ENCODE peak calls at places on chromosomes 16 and 17, in six cellular contexts. E is lower lobe of right lung, A is brain microvascular endothelial cell, L is transverse colon, X is breast epithelium, Y is AG04450. N is an unnamed sample.

GRCh38 chr16:50261160-50261706 is 5.1 kb upstream of the ADCY7 start:
- DNase-seq in E (no peak), A (no peak), X (no peak), L (no peak), Y (no peak), N (no peak)

GRCh38 chr17:73787036-73787720 is 142.9 kb upstream of the SDK2 start:
- DNase-seq in Y (no peak), X (no peak), L (no peak), A (no peak), E (no peak), N (no peak)

GRCh38 chr17:51731941-51732722 is 426.4 kb downstream of the CA10 start:
- DNase-seq in E (no peak), Y (no peak), X (no peak), L (no peak), A (no peak), N (no peak)

GRCh38 chr17:27597188-27597580 is 33.8 kb upstream of the LGALS9 start:
- DNase-seq in Y (no peak), A (no peak), L (no peak), X (no peak), E (no peak), N (no peak)

GRCh38 chr17:74923538-74924249 is 379 bp upstream of the OTOP2 start:
- DNase-seq in A (peak), Y (no peak), L (peak), E (peak), X (peak), N (no peak)

GRCh38 chr17:77233635-77234334 is 93.0 kb downstream of the SEC14L1 start:
- DNase-seq in L (peak), Y (peak), A (peak), E (peak), X (no peak), N (peak)

GRCh38 chr16:4675864-4676786 is 17.2 kb upstream of the NUDT16L1 start:
- DNase-seq in E (no peak), X (no peak), A (no peak), Y (no peak), L (peak), N (no peak)

GRCh38 chr16:30853758-30854157 is 40.1 kb downstream of the BCL7C start:
- DNase-seq in E (no peak), L (no peak), X (no peak), A (no peak), Y (no peak), N (peak)

GRCh38 chr17:69608808-69609494 is 194.5 kb downstream of the MAP2K6 start:
- DNase-seq in E (no peak), X (no peak), Y (peak), A (peak), L (no peak), N (peak)

GRCh38 chr17:2855063-2855600 is 58.9 kb downstream of the RAP1GAP2 start:
- DNase-seq in A (no peak), E (no peak), L (no peak), Y (no peak), X (no peak), N (no peak)

DNA sequence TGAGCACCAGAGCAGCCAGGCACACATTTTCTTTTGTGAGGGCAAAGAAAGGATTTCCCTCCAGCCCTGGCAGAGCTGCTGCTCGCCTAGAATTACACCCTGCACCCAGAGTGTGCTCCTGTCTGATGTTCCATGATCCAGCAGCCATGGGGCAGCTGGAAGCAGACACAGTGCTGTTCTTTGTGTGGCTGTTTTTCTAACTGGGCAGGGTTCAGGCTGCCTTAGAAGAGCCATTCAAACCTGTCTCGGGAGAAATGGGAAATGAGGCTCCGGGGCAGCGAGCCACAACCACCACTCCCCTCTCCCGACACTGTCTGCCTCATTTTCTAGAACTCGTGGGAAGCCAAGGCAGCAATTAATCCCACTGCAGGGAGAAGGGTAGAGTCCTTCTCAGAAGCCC is 28.9 kb downstream of the LITAF start:
- DNase-seq in E (no peak), A (no peak), L (no peak), Y (no peak), X (no peak), N (no peak)
- H3K27ac ChIP-seq in E (peak), A (no peak), L (peak), Y (no peak), X (peak), N (no peak)

GRCh38 chr16:55699616-55700015 is 43.8 kb downstream of the SLC6A2 start:
- DNase-seq in X (no peak), Y (no peak), L (no peak), E (no peak), A (no peak), N (no peak)

GRCh38 chr16:55695595-55695994 is 39.8 kb downstream of the SLC6A2 start:
- DNase-seq in Y (no peak), E (no peak), X (no peak), A (no peak), L (no peak), N (no peak)

GRCh38 chr16:55700067-55700466 is 44.3 kb downstream of the SLC6A2 start:
- DNase-seq in Y (no peak), E (no peak), X (no peak), A (no peak), L (no peak), N (no peak)

GRCh38 chr16:55698331-55698730 is 42.5 kb downstream of the SLC6A2 start:
- DNase-seq in X (no peak), L (no peak), A (no peak), Y (no peak), E (no peak), N (no peak)

DNA sequence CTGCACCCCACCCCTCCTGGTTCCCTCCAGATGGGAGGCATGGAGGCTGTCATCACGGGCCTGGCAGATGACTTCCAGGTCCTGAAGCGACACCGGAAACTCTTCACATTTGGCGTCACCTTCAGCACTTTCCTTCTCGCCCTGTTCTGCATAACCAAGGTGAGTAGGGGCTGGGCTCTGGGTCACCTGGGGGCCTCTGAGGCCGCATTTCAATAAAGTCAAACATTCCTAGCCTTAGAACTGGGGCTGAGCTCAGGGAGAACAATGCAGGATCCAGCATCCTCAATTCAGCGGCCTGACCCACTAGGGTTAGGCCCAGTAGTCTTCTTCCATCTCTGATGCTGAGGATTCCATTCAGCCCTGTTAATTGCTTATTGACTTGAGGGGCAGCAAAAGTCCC is 42.1 kb downstream of the SLC6A2 start:
- DNase-seq in Y (no peak), X (no peak), L (no peak), E (no peak), A (no peak), N (no peak)
- H3K27ac ChIP-seq in Y (no peak), X (no peak), L (no peak), E (no peak), A (no peak), N (no peak)

DNA sequence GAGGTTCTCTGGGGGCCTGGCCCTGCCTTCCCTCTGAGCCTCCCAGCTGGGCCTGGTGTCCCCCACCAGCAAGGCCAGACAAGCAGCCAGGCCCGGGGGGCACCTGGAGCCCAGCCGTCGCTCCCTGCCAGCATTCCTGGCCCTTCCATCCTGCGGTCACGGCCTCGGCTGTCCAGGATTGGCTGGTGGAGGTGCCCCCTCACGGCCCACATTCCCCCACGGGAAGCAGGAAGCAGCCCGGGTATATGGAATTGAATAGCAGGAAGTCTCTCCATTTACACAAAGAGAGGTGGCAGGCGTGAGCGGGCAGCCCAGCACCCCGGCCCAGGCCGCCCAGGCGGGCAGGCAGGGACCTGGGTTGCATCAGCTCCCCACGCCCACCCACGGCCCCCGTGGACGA is 14.5 kb downstream of the TRAF7 start:
- DNase-seq in L (no peak), X (no peak), Y (no peak), E (no peak), A (no peak), N (no peak)
- H3K27ac ChIP-seq in L (peak), X (peak), Y (no peak), E (peak), A (no peak), N (no peak)

DNA sequence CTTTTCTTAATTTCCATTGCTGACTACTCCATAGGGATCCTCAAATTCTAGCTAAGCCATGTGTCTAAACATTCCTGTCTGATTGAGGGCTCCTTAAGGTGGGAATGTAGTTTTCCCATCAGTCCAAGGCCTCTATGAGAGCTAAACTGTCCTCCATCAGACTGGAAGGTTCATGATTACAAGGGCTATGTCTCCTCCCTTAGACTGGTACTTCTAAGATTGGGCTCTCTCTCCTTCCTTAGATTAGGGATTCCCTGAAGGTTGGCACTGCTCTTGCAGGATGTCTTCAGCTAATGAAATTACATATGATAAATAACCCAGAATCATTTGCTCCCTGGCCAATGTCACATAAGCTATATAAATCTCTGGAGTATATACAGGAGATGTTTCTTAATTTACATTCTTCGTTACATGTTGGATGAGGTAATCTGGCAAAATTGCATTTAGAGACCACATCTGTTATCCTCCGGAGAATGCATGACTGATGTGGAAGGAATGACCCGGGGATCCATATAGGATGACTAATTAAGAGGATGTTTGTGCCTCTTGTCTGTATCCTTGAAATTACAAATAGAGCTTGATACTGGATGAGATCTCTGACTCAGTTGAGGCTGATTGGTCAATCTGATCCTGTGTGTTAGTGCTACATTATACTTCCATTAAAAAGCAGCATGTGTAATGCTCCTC is 14.2 kb downstream of the B4GALNT2 start:
- DNase-seq in A (peak), Y (peak), X (no peak), E (no peak), L (no peak), N (peak)
- H3K27ac ChIP-seq in A (peak), Y (peak), X (no peak), E (no peak), L (no peak), N (peak)

DNA sequence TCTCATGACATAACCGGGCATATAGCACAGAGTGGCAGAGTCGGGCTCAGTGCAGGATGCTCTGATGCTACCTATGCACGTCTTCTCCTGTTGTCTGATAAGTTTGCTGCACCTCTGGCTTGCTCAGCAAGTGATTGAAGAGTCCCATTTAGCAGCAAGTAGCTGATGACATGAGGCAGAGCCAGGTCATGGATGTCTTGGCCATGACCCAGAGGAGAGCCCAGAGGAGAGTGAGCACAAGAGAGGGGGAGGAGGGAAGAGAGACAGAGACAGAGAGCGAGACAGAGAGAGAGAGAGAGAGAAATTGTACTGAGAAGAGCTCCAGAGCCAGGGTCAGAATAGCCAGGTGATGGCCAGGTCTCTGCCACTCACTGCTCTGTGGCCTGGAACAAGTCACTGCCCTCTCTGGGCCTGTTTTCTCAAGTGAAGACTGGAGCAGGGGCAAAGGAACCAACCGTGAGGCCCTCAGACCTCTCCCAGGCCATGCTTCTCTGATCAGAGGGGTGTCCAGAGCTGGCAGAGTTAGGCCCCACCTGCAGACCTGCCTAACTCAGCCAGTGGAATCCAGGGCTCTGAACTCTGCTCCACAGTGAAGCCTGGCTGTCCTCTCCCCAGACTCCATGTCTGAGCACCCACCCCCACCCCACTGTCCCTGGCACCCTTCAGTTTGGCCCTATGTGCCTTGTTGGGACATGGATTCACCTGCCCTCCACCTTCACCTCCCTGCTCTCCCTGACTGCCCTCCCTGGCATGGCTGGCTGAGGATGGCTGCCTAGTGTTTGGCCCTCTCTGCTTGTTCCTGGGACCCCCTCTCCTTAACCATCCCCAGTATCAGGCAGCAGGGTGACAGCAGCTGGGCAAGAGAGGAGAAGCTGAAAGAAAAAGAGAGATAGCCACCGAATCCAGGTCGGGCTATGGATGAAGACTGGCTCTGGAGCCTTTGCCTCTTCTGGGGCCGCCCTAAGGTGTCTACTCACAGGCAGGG is 4.3 kb upstream of the KRT35 start:
- DNase-seq in Y (no peak), L (no peak), A (no peak), X (no peak), E (no peak), N (no peak)
- H3K27ac ChIP-seq in Y (no peak), L (no peak), A (no peak), X (no peak), E (no peak), N (no peak)